ENCODE peak calls at places on chromosomes 5 and 9, in ten cellular contexts. M is iPS-NIHi11; B is AG09309; L is NCI-H524; G is NCI-H1092; N is right atrium auricular region; S is Right ventricle myocardium superior; Q is kidney tubule cell; I is T-helper 2 cell; R is activated CD4-positive, alpha-beta T cell treated with anti-CD3 and anti-CD28 coated beads, Interleukin-2, amount 50 U/mL, for 4 hours. P is an unnamed sample.

GRCh38 chr9:69157751-69158466 is 16.2 kb upstream of the TJP2 start:
- DNase-seq in M (no peak), G (no peak), S (no peak), L (no peak), I (no peak), N (no peak), Q (peak; percentile 70), B (no peak), R (no peak), P (no peak)

GRCh38 chr5:149135536-149136201 is 5.6 kb upstream of the ABLIM3 start:
- DNase-seq in M (no peak), Q (peak; percentile 84), I (no peak), L (no peak), G (no peak), B (peak; percentile 38), R (no peak), S (no peak), N (no peak), P (no peak)

GRCh38 chr9:109972026-109973005 is 192.3 kb downstream of the PALM2AKAP2 start:
- DNase-seq in Q (peak; percentile 13), L (no peak), N (no peak), S (no peak), R (no peak), M (peak; percentile 22), I (no peak), B (no peak), G (no peak), P (peak; percentile 23)

GRCh38 chr9:21316860-21317259 is 11.7 kb upstream of the IFNA5 start:
- DNase-seq in Q (peak; percentile 20), I (no peak), M (no peak), L (peak; percentile 38), B (no peak), G (peak; percentile 3), N (no peak), R (no peak), S (no peak), P (no peak)

GRCh38 chr5:1507961-1508678 is 15.6 kb downstream of the LPCAT1 start:
- DNase-seq in M (no peak), N (no peak), Q (no peak), I (no peak), B (no peak), R (no peak), L (no peak), S (peak; percentile 30), G (no peak), P (no peak)

GRCh38 chr5:53397845-53398244 is 82.6 kb upstream of the FST start:
- DNase-seq in I (no peak), L (no peak), B (peak; percentile 38), M (no peak), G (no peak), S (peak; percentile 46), Q (peak; percentile 77), N (no peak), R (no peak), P (no peak)

GRCh38 chr5:11595045-11595444 is 309.2 kb downstream of the CTNND2 start:
- DNase-seq in L (peak; percentile 48), B (no peak), N (no peak), I (no peak), S (no peak), G (no peak), M (no peak), R (no peak), Q (no peak), P (no peak)

GRCh38 chr9:114240647-114241558 is 82.0 kb upstream of the ORM1 start:
- DNase-seq in B (no peak), M (no peak), S (peak; percentile 26), L (no peak), Q (no peak), I (no peak), R (no peak), N (no peak), G (no peak), P (no peak)

GRCh38 chr5:28807230-28807629 is 1768.8 kb upstream of the CDH9 start:
- DNase-seq in Q (peak; percentile 2), M (no peak), B (no peak), S (no peak), I (no peak), L (no peak), R (no peak), G (no peak), N (no peak), P (no peak)

GRCh38 chr9:112555844-112556482 is 69.3 kb downstream of the KIAA1958 start:
- DNase-seq in Q (peak; percentile 52), G (no peak), I (no peak), S (no peak), L (no peak), M (no peak), B (no peak), N (no peak), R (no peak), P (no peak)

GRCh38 chr5:114201332-114201731 is 160.5 kb upstream of the KCNN2 start:
- DNase-seq in B (no peak), S (no peak), M (no peak), I (no peak), N (no peak), Q (no peak), L (no peak), G (no peak), R (no peak), P (no peak)

GRCh38 chr9:86892576-86892975 is 54.7 kb downstream of the GAS1 start:
- DNase-seq in S (no peak), M (no peak), Q (no peak), I (no peak), B (no peak), G (no peak), R (no peak), L (no peak), N (no peak), P (no peak)

GRCh38 chr5:38297830-38298608 is 39.7 kb downstream of the EGFLAM start:
- DNase-seq in G (no peak), N (no peak), Q (no peak), B (no peak), I (no peak), R (no peak), S (no peak), L (no peak), M (no peak), P (no peak)

GRCh38 chr5:37722236-37723146 is 117.3 kb downstream of the GDNF start:
- DNase-seq in G (no peak), B (peak; percentile 91), R (no peak), M (no peak), S (no peak), I (no peak), N (no peak), L (peak; percentile 90), Q (peak; percentile 98), P (no peak)

GRCh38 chr5:171379961-171380360 is 7.7 kb upstream of the NPM1 start:
- DNase-seq in B (no peak), N (no peak), R (no peak), M (no peak), S (no peak), Q (no peak), G (no peak), L (no peak), I (no peak), P (no peak)

GRCh38 chr5:119398713-119399492 is 43.1 kb downstream of the TNFAIP8 start:
- DNase-seq in G (no peak), M (peak; percentile 15), R (no peak), Q (peak; percentile 91), B (no peak), I (no peak), N (peak; percentile 68), S (peak; percentile 79), L (peak; percentile 27), P (no peak)

GRCh38 chr5:145697251-145698016 is 137.7 kb downstream of the PRELID2 start:
- DNase-seq in S (no peak), N (no peak), I (no peak), G (no peak), B (no peak), Q (peak; percentile 52), M (peak; percentile 30), L (peak; percentile 20), R (no peak), P (peak; percentile 4)

GRCh38 chr5:115579216-115579615 is 23.1 kb downstream of the TICAM2 start:
- DNase-seq in I (no peak), S (no peak), G (no peak), B (no peak), Q (no peak), R (no peak), L (no peak), M (no peak), N (no peak), P (no peak)

GRCh38 chr5:95901676-95902646 is 59.7 kb downstream of the ELL2 start:
- DNase-seq in B (no peak), R (no peak), L (no peak), M (no peak), Q (peak; percentile 67), N (no peak), S (no peak), G (no peak), I (no peak), P (no peak)

GRCh38 chr5:135999396-136000139 is 29.2 kb upstream of the TGFBI start:
- DNase-seq in B (no peak), L (no peak), N (no peak), I (no peak), G (no peak), M (no peak), Q (peak; percentile 74), R (no peak), S (no peak), P (no peak)

GRCh38 chr9:19116391-19116790 is 10.9 kb downstream of the PLIN2 start:
- DNase-seq in S (peak; percentile 72), I (no peak), R (no peak), Q (peak; percentile 66), G (no peak), N (no peak), M (no peak), L (no peak), B (no peak), P (no peak)

GRCh38 chr9:91243029-91243428 is 118.7 kb downstream of the AUH start:
- DNase-seq in N (no peak), M (no peak), R (no peak), B (no peak), G (no peak), I (no peak), Q (no peak), S (no peak), L (no peak), P (no peak)

GRCh38 chr5:103461223-103461622 is 101.4 kb downstream of the NUDT12 start:
- DNase-seq in S (no peak), I (no peak), B (peak; percentile 61), N (no peak), G (no peak), R (no peak), L (no peak), M (no peak), Q (peak; percentile 96), P (no peak)

GRCh38 chr9:104907278-104907951 is 20.5 kb downstream of the ABCA1 start:
- DNase-seq in R (no peak), Q (peak; percentile 75), G (no peak), B (no peak), S (peak; percentile 49), L (no peak), I (no peak), M (no peak), N (no peak), P (no peak)

GRCh38 chr9:27189426-27189825 is 80.4 kb downstream of the TEK start:
- DNase-seq in R (no peak), M (no peak), B (no peak), L (no peak), G (no peak), S (no peak), N (no peak), I (no peak), Q (peak; percentile 15), P (no peak)

GRCh38 chr5:151556808-151557207 is 34.3 kb downstream of the FAT2 start:
- DNase-seq in M (no peak), R (no peak), S (no peak), B (no peak), I (no peak), N (no peak), G (no peak), L (no peak), Q (no peak), P (peak; percentile 12)

P was measured in GM19239.